ENCODE peak calls at places on chromosomes 2 and 18, in eight cellular contexts. One of them, this sample, is unnamed.

GRCh38 chr18:79926715-79927596 is 24.5 kb downstream of the SLC66A2 start:
- DNase-seq in vagina: no peak
- DNase-seq in tibial nerve: no peak
- DNase-seq in esophagus muscularis mucosa: no peak
- DNase-seq in GM12892: no peak
- DNase-seq in Peyer's patch: peak; percentile 33
- DNase-seq in IMR-90: no peak
- DNase-seq in HepG2: no peak
- DNase-seq in this sample: no peak

GRCh38 chr2:129085386-129085785 is 766.7 kb upstream of the HS6ST1 start:
- DNase-seq in vagina: no peak
- DNase-seq in tibial nerve: no peak
- DNase-seq in esophagus muscularis mucosa: no peak
- DNase-seq in GM12892: no peak
- DNase-seq in Peyer's patch: no peak
- DNase-seq in IMR-90: no peak
- DNase-seq in HepG2: no peak
- DNase-seq in this sample: no peak

GRCh38 chr18:48393170-48393569 is 16.0 kb downstream of the ZBTB7C start:
- DNase-seq in vagina: no peak
- DNase-seq in tibial nerve: no peak
- DNase-seq in esophagus muscularis mucosa: no peak
- DNase-seq in GM12892: no peak
- DNase-seq in Peyer's patch: no peak
- DNase-seq in IMR-90: no peak
- DNase-seq in HepG2: no peak
- DNase-seq in this sample: no peak

GRCh38 chr18:75257596-75257995 is 47.0 kb downstream of the TSHZ1 start:
- DNase-seq in vagina: no peak
- DNase-seq in tibial nerve: no peak
- DNase-seq in esophagus muscularis mucosa: no peak
- DNase-seq in GM12892: no peak
- DNase-seq in Peyer's patch: no peak
- DNase-seq in IMR-90: no peak
- DNase-seq in HepG2: no peak
- DNase-seq in this sample: no peak

GRCh38 chr2:237170017-237170416 is 84.3 kb downstream of the COPS8 start:
- DNase-seq in vagina: no peak
- DNase-seq in tibial nerve: peak; percentile 38
- DNase-seq in esophagus muscularis mucosa: no peak
- DNase-seq in GM12892: no peak
- DNase-seq in Peyer's patch: no peak
- DNase-seq in IMR-90: peak; percentile 81
- DNase-seq in HepG2: no peak
- DNase-seq in this sample: no peak

GRCh38 chr2:19532797-19533196 is 174.4 kb upstream of the OSR1 start:
- DNase-seq in vagina: no peak
- DNase-seq in tibial nerve: no peak
- DNase-seq in esophagus muscularis mucosa: no peak
- DNase-seq in GM12892: no peak
- DNase-seq in Peyer's patch: no peak
- DNase-seq in IMR-90: peak; percentile 59
- DNase-seq in HepG2: no peak
- DNase-seq in this sample: no peak

GRCh38 chr2:172200495-172201085 is 97.9 kb upstream of the DLX2 start:
- DNase-seq in vagina: no peak
- DNase-seq in tibial nerve: no peak
- DNase-seq in esophagus muscularis mucosa: no peak
- DNase-seq in GM12892: no peak
- DNase-seq in Peyer's patch: no peak
- DNase-seq in IMR-90: peak; percentile 59
- DNase-seq in HepG2: no peak
- DNase-seq in this sample: peak; percentile 34

GRCh38 chr18:79525556-79526467 is 130.1 kb downstream of the NFATC1 start:
- DNase-seq in vagina: no peak
- DNase-seq in tibial nerve: peak; percentile 43
- DNase-seq in esophagus muscularis mucosa: no peak
- DNase-seq in GM12892: no peak
- DNase-seq in Peyer's patch: peak; percentile 46
- DNase-seq in IMR-90: no peak
- DNase-seq in HepG2: no peak
- DNase-seq in this sample: peak; percentile 75

GRCh38 chr2:238285653-238286082 is 2.7 kb downstream of the PER2 start:
- DNase-seq in vagina: no peak
- DNase-seq in tibial nerve: peak; percentile 97
- DNase-seq in esophagus muscularis mucosa: peak; percentile 97
- DNase-seq in GM12892: no peak
- DNase-seq in Peyer's patch: peak; percentile 75
- DNase-seq in IMR-90: peak; percentile 94
- DNase-seq in HepG2: peak; percentile 99
- DNase-seq in this sample: no peak
- TF ChIP-seq POLR2A in vagina: no peak
- TF ChIP-seq POLR2A in tibial nerve: no peak
- TF ChIP-seq POLR2A in esophagus muscularis mucosa: no peak
- TF ChIP-seq POLR2A in GM12892: no peak
- TF ChIP-seq POLR2A in Peyer's patch: peak; percentile 8
- TF ChIP-seq POLR2A in IMR-90: no peak
- TF ChIP-seq POLR2A in HepG2: no peak
- TF ChIP-seq POLR2A in this sample: no peak

GRCh38 chr2:240687045-240687740 is 4.5 kb upstream of the AQP12A start:
- DNase-seq in vagina: no peak
- DNase-seq in tibial nerve: no peak
- DNase-seq in esophagus muscularis mucosa: peak; percentile 87
- DNase-seq in GM12892: no peak
- DNase-seq in Peyer's patch: no peak
- DNase-seq in IMR-90: no peak
- DNase-seq in HepG2: no peak
- DNase-seq in this sample: no peak

GRCh38 chr2:240687741-240688562 is 3.7 kb upstream of the AQP12A start:
- DNase-seq in vagina: peak; percentile 93
- DNase-seq in tibial nerve: no peak
- DNase-seq in esophagus muscularis mucosa: no peak
- DNase-seq in GM12892: no peak
- DNase-seq in Peyer's patch: no peak
- DNase-seq in IMR-90: no peak
- DNase-seq in HepG2: no peak
- DNase-seq in this sample: no peak

GRCh38 chr2:240686460-240686859 is 3.8 kb upstream of the AQP12B start:
- DNase-seq in vagina: no peak
- DNase-seq in tibial nerve: no peak
- DNase-seq in esophagus muscularis mucosa: no peak
- DNase-seq in GM12892: no peak
- DNase-seq in Peyer's patch: no peak
- DNase-seq in IMR-90: no peak
- DNase-seq in HepG2: no peak
- DNase-seq in this sample: no peak

GRCh38 chr2:240688563-240688919 is 3.1 kb upstream of the AQP12A start:
- DNase-seq in vagina: peak; percentile 93
- DNase-seq in tibial nerve: no peak
- DNase-seq in esophagus muscularis mucosa: peak; percentile 84
- DNase-seq in GM12892: no peak
- DNase-seq in Peyer's patch: no peak
- DNase-seq in IMR-90: no peak
- DNase-seq in HepG2: no peak
- DNase-seq in this sample: no peak

GRCh38 chr2:240685771-240686371 is 3.2 kb upstream of the AQP12B start:
- DNase-seq in vagina: no peak
- DNase-seq in tibial nerve: no peak
- DNase-seq in esophagus muscularis mucosa: peak; percentile 68
- DNase-seq in GM12892: peak; percentile 36
- DNase-seq in Peyer's patch: peak; percentile 66
- DNase-seq in IMR-90: no peak
- DNase-seq in HepG2: no peak
- DNase-seq in this sample: no peak
- TF ChIP-seq POLR2A in vagina: no peak
- TF ChIP-seq POLR2A in tibial nerve: no peak
- TF ChIP-seq POLR2A in esophagus muscularis mucosa: no peak
- TF ChIP-seq POLR2A in GM12892: no peak
- TF ChIP-seq POLR2A in Peyer's patch: no peak
- TF ChIP-seq POLR2A in IMR-90: no peak
- TF ChIP-seq POLR2A in HepG2: no peak
- TF ChIP-seq POLR2A in this sample: no peak

GRCh38 chr2:159000072-159000471 is 31.6 kb downstream of the TANC1 start:
- DNase-seq in vagina: no peak
- DNase-seq in tibial nerve: no peak
- DNase-seq in esophagus muscularis mucosa: no peak
- DNase-seq in GM12892: no peak
- DNase-seq in Peyer's patch: no peak
- DNase-seq in IMR-90: no peak
- DNase-seq in HepG2: no peak
- DNase-seq in this sample: no peak

GRCh38 chr2:158999458-158999857 is 31.0 kb downstream of the TANC1 start:
- DNase-seq in vagina: no peak
- DNase-seq in tibial nerve: no peak
- DNase-seq in esophagus muscularis mucosa: no peak
- DNase-seq in GM12892: no peak
- DNase-seq in Peyer's patch: no peak
- DNase-seq in IMR-90: peak; percentile 83
- DNase-seq in HepG2: peak; percentile 90
- DNase-seq in this sample: no peak

GRCh38 chr2:158997037-158997785 is 28.8 kb downstream of the TANC1 start:
- DNase-seq in vagina: no peak
- DNase-seq in tibial nerve: no peak
- DNase-seq in esophagus muscularis mucosa: no peak
- DNase-seq in GM12892: no peak
- DNase-seq in Peyer's patch: no peak
- DNase-seq in IMR-90: no peak
- DNase-seq in HepG2: peak; percentile 18
- DNase-seq in this sample: no peak

GRCh38 chr2:158996378-158996993 is 28.0 kb downstream of the TANC1 start:
- DNase-seq in vagina: no peak
- DNase-seq in tibial nerve: no peak
- DNase-seq in esophagus muscularis mucosa: no peak
- DNase-seq in GM12892: no peak
- DNase-seq in Peyer's patch: no peak
- DNase-seq in IMR-90: no peak
- DNase-seq in HepG2: no peak
- DNase-seq in this sample: no peak

DNA sequence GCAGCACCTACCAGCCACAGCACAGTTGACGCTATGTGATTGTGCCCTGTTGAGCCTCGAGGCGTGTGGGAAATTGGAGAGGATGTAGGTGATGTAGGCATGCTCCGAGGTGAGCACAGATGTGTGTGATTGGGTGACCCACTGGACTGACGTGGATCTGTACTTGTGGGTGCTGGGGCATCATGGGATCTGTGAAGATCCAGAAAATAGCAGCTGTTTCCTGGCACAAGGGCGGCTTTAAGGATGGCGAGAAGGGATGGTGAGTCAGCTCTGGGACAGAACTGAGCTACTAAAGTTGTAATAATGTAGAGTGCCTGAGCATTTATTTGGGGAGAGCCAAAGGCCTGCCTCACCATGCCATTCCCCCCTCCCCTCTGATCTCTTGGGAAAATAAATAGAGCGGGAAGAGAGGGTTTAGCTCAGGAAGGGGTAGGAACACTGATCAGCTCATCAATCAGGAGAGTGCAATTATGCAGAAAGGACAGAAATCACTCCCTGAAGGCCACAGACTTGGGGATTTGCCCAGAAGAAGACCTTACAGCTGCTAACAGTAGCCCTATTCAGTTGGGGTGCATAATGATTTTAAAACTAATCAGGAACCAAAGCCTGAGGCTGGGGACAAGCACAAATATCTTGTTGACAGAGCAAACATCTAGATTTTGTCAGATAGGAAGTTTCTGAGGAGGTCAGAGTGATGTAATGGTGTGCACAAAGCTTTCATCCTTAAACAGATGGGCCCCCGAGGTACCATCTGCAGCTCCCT is 30.2 kb downstream of the TANC1 start:
- DNase-seq in vagina: no peak
- DNase-seq in tibial nerve: no peak
- DNase-seq in esophagus muscularis mucosa: no peak
- DNase-seq in GM12892: no peak
- DNase-seq in Peyer's patch: no peak
- DNase-seq in IMR-90: peak; percentile 80
- DNase-seq in HepG2: peak; percentile 86
- DNase-seq in this sample: no peak
- TF ChIP-seq POLR2A in vagina: no peak
- TF ChIP-seq POLR2A in tibial nerve: no peak
- TF ChIP-seq POLR2A in esophagus muscularis mucosa: no peak
- TF ChIP-seq POLR2A in GM12892: no peak
- TF ChIP-seq POLR2A in Peyer's patch: no peak
- TF ChIP-seq POLR2A in IMR-90: no peak
- TF ChIP-seq POLR2A in HepG2: no peak
- TF ChIP-seq POLR2A in this sample: no peak

GRCh38 chr2:38873763-38874162 is 2.0 kb downstream of the DHX57 start:
- DNase-seq in vagina: no peak
- DNase-seq in tibial nerve: no peak
- DNase-seq in esophagus muscularis mucosa: no peak
- DNase-seq in GM12892: no peak
- DNase-seq in Peyer's patch: no peak
- DNase-seq in IMR-90: no peak
- DNase-seq in HepG2: no peak
- DNase-seq in this sample: no peak

GRCh38 chr2:38876407-38876806 is 631 bp downstream of the MORN2 start:
- DNase-seq in vagina: no peak
- DNase-seq in tibial nerve: no peak
- DNase-seq in esophagus muscularis mucosa: no peak
- DNase-seq in GM12892: no peak
- DNase-seq in Peyer's patch: no peak
- DNase-seq in IMR-90: no peak
- DNase-seq in HepG2: no peak
- DNase-seq in this sample: no peak

GRCh38 chr2:38875227-38875575 is 533 bp downstream of the DHX57 start:
- DNase-seq in vagina: no peak
- DNase-seq in tibial nerve: no peak
- DNase-seq in esophagus muscularis mucosa: no peak
- DNase-seq in GM12892: no peak
- DNase-seq in Peyer's patch: no peak
- DNase-seq in IMR-90: peak; percentile 1
- DNase-seq in HepG2: peak; percentile 3
- DNase-seq in this sample: no peak

GRCh38 chr2:38871432-38871831 is 4.3 kb downstream of the DHX57 start:
- DNase-seq in vagina: no peak
- DNase-seq in tibial nerve: no peak
- DNase-seq in esophagus muscularis mucosa: no peak
- DNase-seq in GM12892: no peak
- DNase-seq in Peyer's patch: no peak
- DNase-seq in IMR-90: no peak
- DNase-seq in HepG2: no peak
- DNase-seq in this sample: no peak

DNA sequence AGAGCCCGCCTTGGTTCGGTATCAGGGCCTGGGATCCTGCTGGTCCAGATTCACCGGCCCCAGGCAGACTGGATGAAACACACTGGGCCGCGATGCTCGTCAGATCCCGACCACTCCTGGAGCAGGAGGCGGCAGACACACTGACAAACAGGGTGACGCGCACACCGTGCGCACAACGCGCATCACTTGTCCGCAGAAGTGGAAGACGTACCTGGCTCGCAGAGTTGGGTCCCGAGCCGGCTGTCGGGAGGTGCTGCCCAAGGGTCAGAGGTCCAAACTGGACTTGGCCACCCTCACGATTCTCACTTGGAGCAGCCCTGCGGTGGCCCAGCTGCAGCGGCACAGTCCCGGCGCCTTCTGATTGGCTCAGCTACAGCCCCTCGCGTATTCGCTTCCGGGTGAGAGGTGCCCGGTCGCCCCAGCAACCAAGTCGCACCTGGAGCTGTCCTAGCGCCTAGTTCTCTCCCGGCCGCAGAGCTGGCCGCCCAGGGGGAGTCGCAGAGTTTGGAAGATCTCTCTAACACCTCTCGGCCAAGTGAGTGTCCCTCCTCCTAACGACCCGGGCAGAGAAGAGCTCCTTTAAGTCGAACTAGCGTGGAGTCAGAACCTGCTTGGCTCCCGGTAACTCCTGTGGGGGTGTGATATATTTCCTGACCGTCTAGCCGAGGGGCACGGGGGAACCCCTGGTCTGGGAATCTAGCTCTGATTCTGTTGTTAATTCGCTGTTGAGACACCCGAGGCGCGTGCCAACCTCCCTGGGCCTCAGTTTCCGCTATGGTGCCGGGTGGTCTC is at the start of the genes DHX57 and MORN2:
- DNase-seq in vagina: no peak
- DNase-seq in tibial nerve: peak; percentile 81
- DNase-seq in esophagus muscularis mucosa: peak; percentile 97
- DNase-seq in GM12892: peak; percentile 83
- DNase-seq in Peyer's patch: peak; percentile 93
- DNase-seq in IMR-90: peak; percentile 74
- DNase-seq in HepG2: peak; percentile 87
- DNase-seq in this sample: peak; percentile 88
- TF ChIP-seq POLR2A in vagina: no peak
- TF ChIP-seq POLR2A in tibial nerve: no peak
- TF ChIP-seq POLR2A in esophagus muscularis mucosa: no peak
- TF ChIP-seq POLR2A in GM12892: peak; percentile 63
- TF ChIP-seq POLR2A in Peyer's patch: no peak
- TF ChIP-seq POLR2A in IMR-90: no peak
- TF ChIP-seq POLR2A in HepG2: peak; percentile 88
- TF ChIP-seq POLR2A in this sample: peak; percentile 71

This sample was measured in erythroblast.